ENCODE peak calls at places on chromosomes 11 and 22, in six cellular contexts. T is BJ, D is cardiac fibroblast, C is left ventricle myocardium inferior, G is astrocyte of the spinal cord, V is cardiac muscle cell. J is an unnamed sample.

GRCh38 chr11:709109-709997 is 3.3 kb downstream of the EPS8L2 start:
- DNase-seq in T (no peak), D (no peak), C (no peak), G (no peak), V (no peak), J (no peak)

GRCh38 chr11:124746621-124747243 is 5.3 kb downstream of the VSIG2 start:
- DNase-seq in T (no peak), D (peak; percentile 67), C (peak; percentile 70), G (peak; percentile 76), V (peak; percentile 81), J (no peak)

GRCh38 chr11:21567628-21568290 is 625.1 kb upstream of the ANO5 start:
- DNase-seq in T (no peak), D (no peak), C (no peak), G (no peak), V (no peak), J (no peak)

GRCh38 chr11:61307354-61307753 is 12.2 kb upstream of the VWCE start:
- DNase-seq in T (no peak), D (no peak), C (no peak), G (no peak), V (no peak), J (no peak)

GRCh38 chr11:60242607-60243292 is at the start of gene MS4A4E:
- DNase-seq in T (no peak), D (no peak), C (no peak), G (no peak), V (no peak), J (no peak)

GRCh38 chr11:134655189-134655937 is 243.3 kb upstream of the B3GAT1 start:
- DNase-seq in T (no peak), D (no peak), C (no peak), G (no peak), V (no peak), J (no peak)

GRCh38 chr11:1036303-1036923 is at the start of gene MUC6:
- DNase-seq in T (no peak), D (no peak), C (no peak), G (no peak), V (no peak), J (no peak)

GRCh38 chr11:126366064-126366822 is 10.8 kb downstream of the ST3GAL4 start:
- DNase-seq in T (no peak), D (no peak), C (peak; percentile 50), G (no peak), V (no peak), J (no peak)

GRCh38 chr11:65506770-65507485 is 8.1 kb downstream of the MALAT1 start:
- DNase-seq in T (no peak), D (peak; percentile 96), C (no peak), G (peak; percentile 64), V (peak; percentile 93), J (no peak)

GRCh38 chr11:129460714-129461113 is 85.1 kb downstream of the BARX2 start:
- DNase-seq in T (no peak), D (no peak), C (no peak), G (no peak), V (no peak), J (no peak)

GRCh38 chr11:132911186-132911585 is 621.1 kb downstream of the OPCML start:
- DNase-seq in T (no peak), D (peak; percentile 38), C (no peak), G (peak; percentile 57), V (peak; percentile 91), J (peak; percentile 64)

GRCh38 chr11:100878474-100878873 is 191.4 kb downstream of the ARHGAP42 start:
- DNase-seq in T (no peak), D (peak; percentile 92), C (no peak), G (peak; percentile 79), V (peak; percentile 85), J (peak; percentile 96)

GRCh38 chr22:44314425-44315067 is 1.8 kb upstream of the SHISAL1 start:
- DNase-seq in T (no peak), D (no peak), C (no peak), G (no peak), V (no peak), J (no peak)

GRCh38 chr22:31291403-31291715 is 929 bp downstream of the PIK3IP1 start:
- DNase-seq in T (no peak), D (no peak), C (no peak), G (no peak), V (no peak), J (no peak)

GRCh38 chr22:31288496-31289235 is 3.6 kb downstream of the PIK3IP1 start:
- DNase-seq in T (no peak), D (no peak), C (no peak), G (no peak), V (no peak), J (no peak)

GRCh38 chr22:31287818-31288495 is 4.3 kb downstream of the PIK3IP1 start:
- DNase-seq in T (no peak), D (no peak), C (no peak), G (no peak), V (no peak), J (no peak)

GRCh38 chr22:31290494-31291402 is 1.5 kb downstream of the PIK3IP1 start:
- DNase-seq in T (peak; percentile 49), D (peak; percentile 93), C (peak; percentile 96), G (peak; percentile 91), V (peak; percentile 91), J (peak; percentile 67)

DNA sequence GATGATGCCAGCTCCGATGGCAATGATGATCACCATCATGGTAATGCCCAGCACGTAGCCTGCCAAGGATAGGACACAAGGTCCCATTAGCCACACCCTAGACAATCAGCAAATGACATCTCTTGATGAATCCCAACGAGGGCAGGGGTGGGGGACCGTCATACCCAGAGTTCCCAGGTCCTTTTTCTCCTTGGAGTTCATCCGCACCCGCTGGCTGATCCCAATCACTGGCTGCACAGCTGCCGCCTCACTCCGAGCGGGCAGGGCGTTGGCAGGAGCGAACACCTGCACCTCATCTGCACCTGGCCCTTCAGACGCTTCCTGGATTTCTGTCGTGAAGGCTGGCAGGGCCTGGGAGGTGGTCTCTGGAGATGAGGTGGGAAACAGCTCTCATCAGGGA is 3.0 kb downstream of the PIK3IP1 start:
- DNase-seq in T (no peak), D (no peak), C (no peak), G (no peak), V (no peak), J (no peak)
- H3K4me3 ChIP-seq in T (no peak overlapping the region), D (no peak overlapping the region), C (peak overlapping the region; percentile 85), G (no peak overlapping the region), V (no peak overlapping the region), J (no peak overlapping the region)

GRCh38 chr22:42933783-42934144 is 76.7 kb upstream of the ARFGAP3 start:
- DNase-seq in T (peak; percentile 95), D (peak; percentile 96), C (no peak), G (peak; percentile 97), V (peak; percentile 93), J (peak; percentile 71)

GRCh38 chr22:42934338-42934737 is 77.3 kb upstream of the ARFGAP3 start:
- DNase-seq in T (no peak), D (no peak), C (no peak), G (no peak), V (no peak), J (no peak)

GRCh38 chr22:42932197-42932519 is 75.1 kb upstream of the ARFGAP3 start:
- DNase-seq in T (no peak), D (no peak), C (no peak), G (no peak), V (no peak), J (no peak)

GRCh38 chr22:42931421-42932196 is 74.5 kb upstream of the ARFGAP3 start:
- DNase-seq in T (no peak), D (peak; percentile 65), C (no peak), G (no peak), V (peak; percentile 40), J (no peak)

GRCh38 chr22:42932857-42933782 is 76.0 kb upstream of the ARFGAP3 start:
- DNase-seq in T (no peak), D (peak; percentile 46), C (no peak), G (no peak), V (no peak), J (no peak)
- H3K4me3 ChIP-seq in T (no peak overlapping the region), D (no peak overlapping the region), C (peak overlapping the region; percentile 41), G (no peak overlapping the region), V (no peak overlapping the region), J (peak overlapping the region; percentile 14)

DNA sequence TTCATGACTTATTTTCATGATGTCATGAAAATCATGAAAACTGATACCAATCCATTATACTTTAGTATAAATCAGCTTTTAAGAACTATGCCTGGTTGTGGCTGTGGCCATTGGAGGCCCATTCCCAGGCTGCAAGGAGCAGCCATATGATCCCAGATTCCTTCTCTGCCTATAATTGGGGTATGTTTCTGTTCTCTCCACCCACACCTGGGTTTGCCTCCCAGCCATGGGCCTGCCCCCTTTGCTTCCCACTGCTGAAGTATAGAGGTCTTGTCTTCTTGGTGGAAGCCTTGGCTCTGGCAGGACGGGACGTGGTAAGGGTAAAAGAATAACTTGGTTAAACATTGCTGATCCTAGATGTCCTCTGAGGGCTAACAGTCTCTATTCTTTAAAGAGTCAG is 2.3 kb downstream of the MICAL2 start:
- DNase-seq in T (no peak), D (no peak), C (no peak), G (no peak), V (no peak), J (no peak)
- H3K4me3 ChIP-seq in T (no peak overlapping the region), D (peak overlapping the region; percentile 11), C (peak overlapping the region; percentile 97), G (peak overlapping the region; percentile 95), V (no peak overlapping the region), J (peak overlapping the region; percentile 13)

DNA sequence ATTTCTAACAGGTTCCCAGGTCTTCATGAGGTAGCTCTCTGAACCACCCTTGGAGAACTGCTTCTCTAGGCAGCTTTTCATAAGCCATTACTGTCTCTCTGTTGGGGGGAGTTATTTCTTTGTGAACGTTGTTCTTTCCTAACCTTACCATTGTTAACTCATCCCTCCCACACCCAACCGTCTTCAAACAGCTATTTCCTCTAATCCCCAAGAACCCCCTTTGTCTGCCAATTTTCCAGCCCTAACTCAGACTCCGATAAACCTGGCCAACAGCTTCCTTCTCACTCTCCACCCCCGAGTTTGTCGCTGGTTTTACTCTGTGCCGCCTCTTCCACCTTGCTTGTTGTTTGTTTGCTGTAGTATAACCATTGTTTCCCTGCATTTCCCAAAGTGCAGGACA is 131.5 kb downstream of the CCDC34 start:
- DNase-seq in T (no peak), D (no peak), C (no peak), G (no peak), V (peak; percentile 55), J (no peak)
- H3K4me3 ChIP-seq in T (no peak overlapping the region), D (no peak overlapping the region), C (no peak overlapping the region), G (no peak overlapping the region), V (no peak overlapping the region), J (no peak overlapping the region)

GRCh38 chr11:47269002-47269828 is 718 bp upstream of the MADD start:
- DNase-seq in T (peak; percentile 71), D (peak; percentile 79), C (peak; percentile 92), G (peak; percentile 87), V (peak; percentile 94), J (peak; percentile 54)
- H3K4me3 ChIP-seq in T (peak overlapping the region; percentile 89), D (peak overlapping the region; percentile 72), C (peak overlapping the region; percentile 83), G (peak overlapping the region; percentile 71), V (peak overlapping the region; percentile 55), J (peak overlapping the region; percentile 75)

GRCh38 chr11:122097419-122098001 is 18.5 kb downstream of the BLID start:
- DNase-seq in T (no peak), D (peak; percentile 62), C (no peak), G (peak; percentile 75), V (peak; percentile 71), J (no peak)
- H3K4me3 ChIP-seq in T (peak overlapping the region; percentile 68), D (peak overlapping the region; percentile 63), C (peak overlapping the region; percentile 72), G (peak overlapping the region; percentile 85), V (peak overlapping the region; percentile 61), J (peak overlapping the region; percentile 57)